ENCODE peak calls at places on chromosomes 2 and 18, in seven cellular contexts. O, U, E, S, L, Y and B are unnamed samples.

GRCh38 chr2:26251893-26252292 is 7.2 kb downstream of the HADHB start:
- DNase-seq in O (no peak), U (no peak), E (no peak), S (no peak), L (no peak), Y (no peak), B (no peak)

GRCh38 chr2:20217041-20217970 is 7.6 kb downstream of the SDC1 start:
- DNase-seq in O (no peak), U (no peak), E (peak; percentile 98), S (no peak), L (no peak), Y (no peak), B (no peak)

GRCh38 chr2:133848111-133848649 is 279.9 kb upstream of the NCKAP5 start:
- DNase-seq in O (no peak), U (no peak), E (no peak), S (no peak), L (no peak), Y (peak; percentile 28), B (no peak)

GRCh38 chr2:148674063-148675020 is 29.8 kb downstream of the EPC2 start:
- DNase-seq in O (no peak), U (peak; percentile 67), E (no peak), S (no peak), L (peak; percentile 22), Y (no peak), B (no peak)

GRCh38 chr2:120177973-120178372 is 45.2 kb downstream of the TMEM185B start:
- DNase-seq in O (no peak), U (no peak), E (no peak), S (no peak), L (no peak), Y (no peak), B (no peak)

GRCh38 chr2:143844986-143845385 is 674.9 kb downstream of the ZEB2 start:
- DNase-seq in O (no peak), U (no peak), E (no peak), S (no peak), L (no peak), Y (no peak), B (no peak)

GRCh38 chr2:150042844-150043503 is 444.5 kb downstream of the RND3 start:
- DNase-seq in O (no peak), U (no peak), E (no peak), S (no peak), L (no peak), Y (no peak), B (no peak)

GRCh38 chr2:156892449-156893335 is 364.8 kb upstream of the GALNT5 start:
- DNase-seq in O (no peak), U (no peak), E (no peak), S (no peak), L (no peak), Y (no peak), B (no peak)

GRCh38 chr2:217218269-217219140 is 358.6 kb upstream of the TNP1 start:
- DNase-seq in O (no peak), U (peak; percentile 8), E (no peak), S (no peak), L (no peak), Y (no peak), B (no peak)

GRCh38 chr2:35526741-35527140 is 828.8 kb upstream of the CRIM1 start:
- DNase-seq in O (no peak), U (no peak), E (no peak), S (no peak), L (no peak), Y (no peak), B (no peak)

GRCh38 chr2:149490296-149490695 is 97.3 kb downstream of the MMADHC start:
- DNase-seq in O (no peak), U (no peak), E (no peak), S (no peak), L (no peak), Y (no peak), B (no peak)

GRCh38 chr2:231905026-231905425 is 21.2 kb downstream of the NPPC start:
- DNase-seq in O (no peak), U (no peak), E (peak; percentile 33), S (no peak), L (no peak), Y (no peak), B (no peak)

GRCh38 chr2:152254486-152254885 is 78.9 kb upstream of the STAM2 start:
- DNase-seq in O (no peak), U (no peak), E (no peak), S (no peak), L (no peak), Y (no peak), B (no peak)

GRCh38 chr2:205197468-205198129 is 484.7 kb upstream of the NRP2 start:
- DNase-seq in O (no peak), U (no peak), E (no peak), S (no peak), L (no peak), Y (no peak), B (no peak)
- H3K4me3 ChIP-seq in O (no peak overlapping the region), U (no peak overlapping the region), E (no peak overlapping the region), S (no peak overlapping the region), L (no peak overlapping the region), Y (no peak overlapping the region), B (no peak overlapping the region)

DNA sequence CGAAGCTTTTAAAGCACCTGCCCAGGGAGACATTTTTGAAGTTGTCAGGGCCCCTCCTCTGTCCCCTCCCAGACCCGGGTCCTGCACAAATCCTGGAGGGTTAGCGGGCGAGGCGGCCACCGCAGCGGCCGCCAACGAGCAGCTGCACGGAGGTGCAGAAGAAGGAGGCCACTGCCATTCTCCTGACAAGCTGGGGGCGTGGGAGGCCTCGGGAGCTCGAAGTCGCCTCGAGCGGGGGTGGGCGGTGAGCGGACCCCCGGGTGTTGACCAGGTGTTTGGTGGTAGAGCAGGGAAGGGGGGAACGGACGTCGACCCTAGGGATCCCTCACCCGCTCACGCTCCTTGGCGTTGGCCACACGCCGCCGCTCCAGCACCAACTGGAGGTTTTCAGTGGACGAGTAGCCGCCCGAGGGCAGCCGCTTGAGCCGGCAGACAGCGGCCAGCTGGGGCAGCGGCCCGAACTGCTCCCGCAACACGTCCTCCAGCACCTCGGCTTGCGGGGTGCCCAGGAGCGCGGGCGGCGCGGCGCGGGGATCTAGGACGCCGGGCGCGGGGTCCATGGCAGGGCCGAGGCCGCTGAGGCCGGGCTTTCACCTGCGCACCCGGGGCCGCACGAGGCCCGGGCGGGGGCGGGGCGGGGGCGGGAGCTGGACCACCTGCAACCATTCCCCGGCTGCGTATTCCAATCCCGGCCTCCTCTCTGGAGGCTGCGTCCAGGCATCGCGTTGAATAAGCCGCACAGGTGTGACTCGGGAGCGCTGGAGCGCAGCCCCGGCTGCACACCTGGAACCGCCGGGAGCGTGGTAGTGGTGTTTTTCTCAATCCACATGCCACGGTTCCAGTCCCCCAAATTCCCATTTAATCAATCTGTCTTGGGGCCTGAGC is at the start of gene FIGLA:
- DNase-seq in O (no peak), U (no peak), E (no peak), S (no peak), L (no peak), Y (no peak), B (no peak)
- H3K4me3 ChIP-seq in O (peak within 1 kb of the TSS; percentile 51), U (no peak within 1 kb of the TSS), E (no peak within 1 kb of the TSS), S (no peak within 1 kb of the TSS), L (peak within 1 kb of the TSS; percentile 1), Y (peak within 1 kb of the TSS; percentile 57), B (peak within 1 kb of the TSS; percentile 4)

GRCh38 chr2:197357986-197358385 is 47.4 kb upstream of the ANKRD44 start:
- DNase-seq in O (no peak), U (no peak), E (no peak), S (no peak), L (no peak), Y (no peak), B (no peak)

GRCh38 chr2:197349699-197350098 is 39.1 kb upstream of the ANKRD44 start:
- DNase-seq in O (no peak), U (no peak), E (no peak), S (no peak), L (no peak), Y (no peak), B (no peak)

GRCh38 chr2:197354169-197354558 is 43.6 kb upstream of the ANKRD44 start:
- DNase-seq in O (no peak), U (no peak), E (no peak), S (no peak), L (no peak), Y (no peak), B (no peak)

GRCh38 chr2:197356136-197356535 is 45.6 kb upstream of the ANKRD44 start:
- DNase-seq in O (no peak), U (no peak), E (no peak), S (no peak), L (peak; percentile 13), Y (no peak), B (no peak)

DNA sequence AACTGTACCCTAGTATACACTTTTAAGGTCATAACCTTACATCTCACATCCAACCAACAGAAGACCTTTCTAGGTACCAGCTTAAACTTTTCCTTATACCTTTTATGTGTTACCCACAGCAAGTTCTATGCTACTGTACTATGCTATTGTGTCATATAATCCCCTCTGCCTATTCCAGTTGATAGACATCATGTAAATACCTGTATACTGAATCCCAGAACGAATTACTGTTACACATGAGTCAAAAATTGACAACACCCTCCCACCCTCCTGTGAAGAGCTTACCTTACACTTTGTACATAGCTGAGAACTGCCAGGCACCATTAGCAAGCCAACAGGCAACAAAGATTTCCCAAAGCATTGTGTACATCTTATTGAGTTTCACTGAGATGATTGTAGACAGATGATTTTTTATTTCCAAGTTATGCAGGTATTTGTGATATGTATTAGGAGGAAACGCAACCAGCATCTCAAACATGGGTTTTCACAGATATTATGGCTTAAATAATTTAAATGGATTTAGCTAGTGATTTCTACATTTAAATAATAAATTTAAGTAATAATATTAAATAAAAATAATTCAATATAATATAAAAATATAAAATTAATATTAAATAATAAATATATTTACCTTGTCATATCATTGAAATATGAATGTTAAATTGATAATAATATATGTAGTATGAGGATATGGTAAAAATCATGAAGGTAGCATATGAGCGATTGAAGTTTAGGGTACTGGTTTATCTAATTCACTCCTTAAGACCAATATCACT is 43.0 kb upstream of the ANKRD44 start:
- DNase-seq in O (no peak), U (no peak), E (no peak), S (no peak), L (no peak), Y (no peak), B (no peak)
- H3K4me3 ChIP-seq in O (no peak overlapping the region), U (no peak overlapping the region), E (no peak overlapping the region), S (no peak overlapping the region), L (no peak overlapping the region), Y (no peak overlapping the region), B (no peak overlapping the region)

GRCh38 chr18:50096766-50097435 is 98.0 kb downstream of the MYO5B start:
- DNase-seq in O (no peak), U (no peak), E (no peak), S (no peak), L (no peak), Y (peak; percentile 9), B (no peak)

GRCh38 chr18:50093366-50093765 is 101.6 kb downstream of the MYO5B start:
- DNase-seq in O (no peak), U (no peak), E (no peak), S (no peak), L (no peak), Y (no peak), B (no peak)

GRCh38 chr18:50099725-50100414 is 95.1 kb downstream of the MYO5B start:
- DNase-seq in O (no peak), U (no peak), E (no peak), S (no peak), L (no peak), Y (no peak), B (peak; percentile 38)

GRCh38 chr18:50094221-50094773 is 100.7 kb downstream of the MYO5B start:
- DNase-seq in O (no peak), U (no peak), E (no peak), S (no peak), L (no peak), Y (no peak), B (no peak)

DNA sequence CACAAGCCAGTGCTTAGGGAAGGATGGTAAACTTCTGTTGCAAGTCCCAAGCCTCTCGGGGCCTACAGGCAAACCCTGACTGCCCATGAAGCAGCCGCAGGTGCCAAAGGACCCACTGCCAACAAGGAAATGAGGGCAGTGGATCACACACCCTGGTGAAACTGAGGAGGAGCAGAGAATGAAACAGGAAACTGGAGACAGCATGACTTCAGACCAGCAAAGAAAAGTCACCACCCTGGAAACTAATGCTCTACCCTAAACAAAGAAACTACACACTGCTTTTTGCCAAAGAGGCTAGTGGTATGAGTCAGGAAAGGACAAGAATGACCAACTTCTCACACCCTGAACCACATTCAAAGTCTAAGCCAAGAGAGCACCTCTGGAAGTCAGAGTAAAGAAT is 97.2 kb downstream of the MYO5B start:
- DNase-seq in O (no peak), U (no peak), E (no peak), S (no peak), L (no peak), Y (no peak), B (no peak)
- H3K4me3 ChIP-seq in O (no peak overlapping the region), U (no peak overlapping the region), E (no peak overlapping the region), S (no peak overlapping the region), L (no peak overlapping the region), Y (no peak overlapping the region), B (no peak overlapping the region)